ENCODE peak calls at places on chromosomes 16 and 17, in seven cellular contexts. V is HFFc6; C is transverse colon; Y is fibroblast of pulmonary artery; U is GM13976; Z is CD4-positive, alpha-beta T cell; P is astrocyte of the cerebellum. H is an unnamed sample.

GRCh38 chr17:72511874-72512273 is 391.1 kb downstream of the SOX9 start:
- DNase-seq in V (no peak), C (peak; percentile 50), Y (no peak), U (no peak), Z (no peak), P (no peak), H (no peak)

GRCh38 chr16:57260294-57260929 is 15.4 kb downstream of the ARL2BP start:
- DNase-seq in V (peak; percentile 32), C (peak; percentile 7), Y (peak; percentile 84), U (peak; percentile 79), Z (peak; percentile 34), P (peak; percentile 60), H (peak; percentile 21)

GRCh38 chr16:72270531-72270930 is 98.6 kb upstream of the PMFBP1 start:
- DNase-seq in V (no peak), C (peak; percentile 45), Y (no peak), U (no peak), Z (no peak), P (no peak), H (no peak)

GRCh38 chr16:11349599-11350276 is 4.5 kb downstream of the RMI2 start:
- DNase-seq in V (peak; percentile 81), C (peak; percentile 49), Y (peak; percentile 79), U (no peak), Z (no peak), P (no peak), H (no peak)

GRCh38 chr17:62778990-62779681 is 29.0 kb downstream of the MARCHF10 start:
- DNase-seq in V (peak; percentile 92), C (peak; percentile 25), Y (peak; percentile 88), U (no peak), Z (no peak), P (peak; percentile 94), H (no peak)

GRCh38 chr17:56159764-56160394 is 6.6 kb downstream of the ANKFN1 start:
- DNase-seq in V (no peak), C (no peak), Y (no peak), U (no peak), Z (no peak), P (no peak), H (no peak)

GRCh38 chr17:2794116-2794803 is 2.0 kb upstream of the RAP1GAP2 start:
- DNase-seq in V (no peak), C (no peak), Y (no peak), U (no peak), Z (no peak), P (no peak), H (no peak)

GRCh38 chr17:38879878-38880727 is 10.2 kb downstream of the LASP1 start:
- DNase-seq in V (peak; percentile 84), C (peak; percentile 41), Y (peak; percentile 82), U (no peak), Z (no peak), P (peak; percentile 69), H (peak; percentile 57)

GRCh38 chr16:19017179-19017578 is 33.4 kb downstream of the TMC7 start:
- DNase-seq in V (no peak), C (no peak), Y (no peak), U (no peak), Z (no peak), P (no peak), H (no peak)

GRCh38 chr16:46568472-46569230 is 52.5 kb downstream of the SHCBP1 start:
- DNase-seq in V (no peak), C (no peak), Y (no peak), U (no peak), Z (no peak), P (no peak), H (no peak)

GRCh38 chr17:16419929-16420271 is 4.5 kb downstream of the TRPV2 start:
- DNase-seq in V (no peak), C (no peak), Y (peak; percentile 42), U (no peak), Z (no peak), P (peak; percentile 89), H (no peak)

GRCh38 chr17:20992987-20993862 is 49.6 kb downstream of the USP22 start:
- DNase-seq in V (peak; percentile 61), C (peak; percentile 59), Y (peak; percentile 88), U (peak; percentile 92), Z (peak; percentile 42), P (peak; percentile 65), H (peak; percentile 74)

DNA sequence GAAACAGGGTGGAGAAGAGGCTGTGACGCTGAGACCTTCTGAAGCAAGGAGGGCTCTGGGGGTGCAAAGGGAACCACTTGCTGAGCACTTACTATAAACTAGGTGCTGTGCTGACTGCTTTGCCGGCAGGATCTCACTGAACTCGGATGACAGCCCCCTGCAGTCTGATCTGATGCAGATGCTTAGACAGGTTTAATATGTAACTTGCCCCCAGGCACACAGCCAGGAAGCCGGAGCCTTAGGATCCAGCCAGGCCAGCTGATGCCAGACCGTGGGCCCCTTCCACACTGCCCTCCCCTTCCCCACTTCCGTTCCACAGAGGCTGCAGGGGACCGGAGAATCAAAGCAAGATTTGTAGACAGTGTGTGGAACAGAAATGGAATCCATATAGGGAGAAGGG is 23.1 kb downstream of the SPACA3 start:
- DNase-seq in V (no peak), C (no peak), Y (no peak), U (no peak), Z (no peak), P (no peak), H (no peak)
- TF ChIP-seq CTCF in V (no peak), C (no peak), Y (no peak), U (no peak), Z (no peak), P (no peak), H (no peak)

GRCh38 chr17:67160791-67161190 is 84.2 kb downstream of the HELZ start:
- DNase-seq in V (no peak), C (no peak), Y (no peak), U (no peak), Z (no peak), P (no peak), H (no peak)

GRCh38 chr17:67156269-67157199 is 88.5 kb downstream of the HELZ start:
- DNase-seq in V (no peak), C (no peak), Y (peak; percentile 22), U (no peak), Z (no peak), P (peak; percentile 76), H (no peak)

GRCh38 chr17:67162771-67163170 is 82.2 kb downstream of the HELZ start:
- DNase-seq in V (no peak), C (no peak), Y (no peak), U (no peak), Z (no peak), P (no peak), H (no peak)

GRCh38 chr17:67161573-67161972 is 83.4 kb downstream of the HELZ start:
- DNase-seq in V (no peak), C (no peak), Y (no peak), U (no peak), Z (no peak), P (no peak), H (no peak)

DNA sequence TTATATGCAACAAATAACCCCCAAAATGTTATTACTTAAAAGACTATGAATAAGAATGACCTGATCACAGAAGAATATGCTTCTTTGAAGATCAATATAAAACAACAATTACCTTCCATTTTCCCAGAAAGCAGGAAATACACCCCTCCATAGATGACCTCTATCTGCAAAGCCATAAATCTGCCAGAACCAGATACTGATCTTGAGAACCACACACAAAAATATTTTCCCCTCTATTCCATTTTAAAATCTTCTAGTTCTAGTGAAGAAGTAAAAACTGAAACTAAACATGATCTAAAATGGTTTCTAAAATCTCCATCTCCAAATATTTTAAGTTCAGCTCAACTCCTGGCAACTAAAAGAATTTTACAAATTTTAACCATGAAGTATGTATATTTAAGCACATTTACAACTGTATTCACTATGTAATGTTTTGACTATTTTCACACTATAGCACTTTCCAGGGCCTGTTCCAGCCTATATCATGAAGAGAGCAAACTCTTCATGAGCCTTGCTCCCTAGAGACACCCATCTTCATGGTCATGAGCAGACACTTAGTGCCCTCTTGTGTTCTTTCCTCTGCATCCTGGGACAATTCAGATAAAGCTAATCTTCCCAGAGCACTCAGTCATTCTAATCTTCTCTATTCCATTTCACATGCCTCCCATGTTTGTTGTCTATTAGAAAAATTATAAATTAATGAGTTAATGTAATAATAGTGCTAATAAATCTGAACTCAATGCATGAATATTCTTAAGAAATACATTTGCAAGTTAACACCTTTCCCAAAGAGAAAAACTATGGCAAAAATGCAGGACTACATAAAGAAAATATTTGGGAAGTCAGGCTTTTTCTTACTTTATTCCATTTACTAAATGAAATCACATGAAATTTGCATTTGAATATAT is 87.0 kb downstream of the HELZ start:
- DNase-seq in V (peak; percentile 27), C (no peak), Y (peak; percentile 63), U (peak; percentile 19), Z (no peak), P (no peak), H (peak; percentile 39)
- TF ChIP-seq CTCF in V (peak; percentile 66), C (peak; percentile 18), Y (peak; percentile 35), U (no peak), Z (no peak), P (no peak), H (peak; percentile 61)

GRCh38 chr16:88844412-88845118 is 12.2 kb downstream of the GALNS start:
- DNase-seq in V (no peak), C (no peak), Y (no peak), U (no peak), Z (no peak), P (no peak), H (no peak)
- TF ChIP-seq CTCF in V (peak; percentile 13), C (no peak), Y (no peak), U (no peak), Z (no peak), P (peak; percentile 29), H (peak; percentile 37)

DNA sequence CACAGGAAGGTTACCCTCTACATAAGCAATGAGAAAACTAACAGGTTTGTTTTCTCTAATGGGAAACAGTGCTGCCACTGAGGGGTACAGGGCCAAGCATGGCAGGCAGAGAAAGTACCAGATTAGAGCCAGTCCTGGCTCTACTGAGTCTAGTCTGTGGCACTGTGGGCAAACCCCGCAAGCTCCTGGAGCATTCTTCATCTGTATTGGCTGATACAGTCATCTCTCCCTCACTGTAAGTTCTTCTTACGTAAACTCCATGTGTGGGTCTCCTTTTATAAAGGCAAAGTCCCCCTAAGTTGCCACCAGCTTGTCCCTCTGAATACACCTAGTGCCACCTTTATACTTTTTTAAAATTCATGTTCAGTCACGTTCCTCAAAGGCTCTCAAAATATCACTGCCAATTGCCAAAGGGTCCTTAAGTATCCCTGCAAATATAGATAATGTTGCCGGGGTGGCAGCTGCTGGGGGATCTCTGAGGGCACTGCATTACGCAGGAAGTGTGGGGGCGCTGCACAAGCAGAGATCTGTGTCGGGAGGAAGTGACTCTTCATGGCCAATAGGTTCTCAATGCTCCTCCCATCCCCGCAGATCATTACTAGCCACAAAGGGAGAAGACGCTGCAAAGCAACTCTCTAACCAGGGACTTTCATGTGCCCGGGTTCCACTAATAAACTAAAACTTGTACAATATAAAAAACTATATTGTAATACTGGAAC is 18.8 kb downstream of the XPO6 start:
- DNase-seq in V (no peak), C (peak; percentile 65), Y (no peak), U (peak; percentile 76), Z (peak; percentile 63), P (no peak), H (peak; percentile 46)
- TF ChIP-seq CTCF in V (peak; percentile 26), C (no peak), Y (no peak), U (peak; percentile 22), Z (peak; percentile 47), P (no peak), H (peak; percentile 71)

DNA sequence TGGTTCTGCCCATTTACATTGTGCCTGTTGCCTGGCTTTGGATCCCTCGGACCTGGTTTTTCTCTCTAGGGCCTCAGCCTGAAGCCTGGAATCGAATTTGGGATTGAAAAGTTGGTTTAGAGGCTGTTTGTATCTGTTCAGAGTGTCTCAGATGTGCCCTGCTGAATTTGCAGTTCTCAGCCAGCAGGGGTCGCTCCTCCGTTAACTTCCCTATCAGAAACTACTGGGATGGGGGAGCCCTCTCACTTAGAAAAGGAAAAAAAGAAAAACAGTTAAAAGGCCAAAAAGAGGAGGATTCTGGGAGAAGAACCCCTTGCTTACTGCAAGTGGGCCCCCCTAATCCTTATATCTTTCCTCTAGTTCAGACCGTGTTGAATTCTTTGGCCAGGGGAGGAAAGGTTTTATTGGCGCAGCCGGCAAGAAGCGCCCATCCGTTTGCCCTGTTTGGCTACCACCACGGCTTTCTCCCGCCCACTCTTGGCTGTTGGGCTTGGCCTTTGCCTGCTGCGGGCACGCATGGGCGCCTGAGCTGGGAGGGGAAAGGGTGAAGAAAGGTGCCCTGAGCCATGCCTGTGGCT is 8.7 kb downstream of the FZD2 start:
- DNase-seq in V (no peak), C (no peak), Y (peak; percentile 31), U (no peak), Z (no peak), P (no peak), H (no peak)
- TF ChIP-seq CTCF in V (peak; percentile 86), C (no peak), Y (peak; percentile 54), U (no peak), Z (no peak), P (peak; percentile 39), H (peak; percentile 82)

H was measured in OCI-LY7.